ENCODE peak calls at places on chromosomes 4 and X, in eight cellular contexts. N is cardiac muscle cell, C is ovary, K is hepatocyte, M is aorta, X is stomach, T is psoas muscle, J is spleen. B is an unnamed sample.

GRCh38 chrX:18575744-18576143 is 96.2 kb downstream of the RS1 start:
- DNase-seq in J (no peak), K (no peak), C (no peak), N (no peak), X (no peak), T (no peak), M (no peak), B (no peak)

GRCh38 chrX:74613350-74614192 is 853 bp downstream of the RLIM start:
- DNase-seq in K (peak; percentile 20), M (no peak), X (peak; percentile 26), N (peak; percentile 24), C (peak; percentile 24), T (no peak), J (no peak), B (no peak)

GRCh38 chr4:152293527-152293926 is 242.4 kb downstream of the FBXW7 start:
- DNase-seq in T (no peak), X (no peak), M (no peak), K (no peak), C (no peak), N (no peak), J (no peak), B (no peak)

GRCh38 chrX:78514852-78515251 is 144.3 kb downstream of the RTL3 start:
- DNase-seq in N (peak; percentile 56), K (peak; percentile 6), C (no peak), M (no peak), X (no peak), T (no peak), J (no peak), B (no peak)

GRCh38 chrX:119579414-119579813 is 5.1 kb downstream of the UBE2A start:
- DNase-seq in X (no peak), J (no peak), N (no peak), T (no peak), M (no peak), K (no peak), C (no peak), B (no peak)

GRCh38 chrX:23855569-23855968 is 52.2 kb downstream of the APOO start:
- DNase-seq in K (peak; percentile 44), T (no peak), M (no peak), C (no peak), X (no peak), N (no peak), J (no peak), B (no peak)

GRCh38 chrX:33183366-33183765 is 28.0 kb downstream of the DMD start:
- DNase-seq in K (peak; percentile 15), X (peak; percentile 33), M (peak; percentile 34), J (no peak), T (peak; percentile 51), N (peak; percentile 91), C (peak; percentile 37), B (peak; percentile 51)

GRCh38 chrX:17769701-17770269 is 32.5 kb downstream of the SCML1 start:
- DNase-seq in T (no peak), K (no peak), M (no peak), J (no peak), C (no peak), X (no peak), N (no peak), B (no peak)

GRCh38 chr4:176638992-176639391 is 153.7 kb downstream of the VEGFC start:
- DNase-seq in T (no peak), N (no peak), X (no peak), C (no peak), J (no peak), M (no peak), K (no peak), B (no peak)

GRCh38 chr4:66178901-66179300 is 508.6 kb upstream of the EPHA5 start:
- DNase-seq in K (no peak), C (no peak), J (no peak), T (no peak), N (no peak), X (no peak), M (no peak), B (no peak)

GRCh38 chr4:182238355-182238931 is 4.8 kb upstream of the TENM3 start:
- DNase-seq in X (no peak), T (no peak), M (no peak), J (no peak), C (no peak), N (no peak), K (peak; percentile 30), B (no peak)

GRCh38 chr4:173014113-173014558 is 154.5 kb upstream of the GALNT7 start:
- DNase-seq in M (no peak), X (no peak), J (no peak), C (no peak), N (peak; percentile 37), T (no peak), K (peak; percentile 40), B (peak; percentile 34)

GRCh38 chrX:68462653-68463052 is 29.4 kb upstream of the OPHN1 start:
- DNase-seq in M (no peak), J (no peak), X (no peak), K (peak; percentile 19), T (no peak), C (no peak), N (peak; percentile 29), B (no peak)

GRCh38 chr4:55866290-55866907 is 13.0 kb downstream of the EXOC1 start:
- DNase-seq in M (no peak), J (no peak), K (peak; percentile 46), X (no peak), N (no peak), T (no peak), C (no peak), B (no peak)

GRCh38 chrX:39174761-39175417 is 373.6 kb downstream of the MID1IP1 start:
- DNase-seq in C (no peak), J (no peak), M (no peak), K (peak; percentile 34), T (no peak), N (no peak), X (peak; percentile 38), B (no peak)

GRCh38 chr4:23741586-23742240 is 148.1 kb downstream of the PPARGC1A start:
- DNase-seq in C (no peak), K (peak; percentile 14), M (no peak), N (no peak), X (no peak), T (no peak), J (no peak), B (no peak)

GRCh38 chr4:23747131-23747752 is 142.6 kb downstream of the PPARGC1A start:
- DNase-seq in X (peak; percentile 26), J (no peak), M (no peak), C (no peak), N (no peak), K (peak; percentile 44), T (no peak), B (no peak)

GRCh38 chr4:23746672-23747071 is 143.2 kb downstream of the PPARGC1A start:
- DNase-seq in T (no peak), N (no peak), K (no peak), X (no peak), C (no peak), J (no peak), M (no peak), B (no peak)

GRCh38 chr4:23750125-23750524 is 139.7 kb downstream of the PPARGC1A start:
- DNase-seq in X (no peak), T (no peak), N (no peak), C (no peak), J (no peak), K (no peak), M (no peak), B (no peak)

DNA sequence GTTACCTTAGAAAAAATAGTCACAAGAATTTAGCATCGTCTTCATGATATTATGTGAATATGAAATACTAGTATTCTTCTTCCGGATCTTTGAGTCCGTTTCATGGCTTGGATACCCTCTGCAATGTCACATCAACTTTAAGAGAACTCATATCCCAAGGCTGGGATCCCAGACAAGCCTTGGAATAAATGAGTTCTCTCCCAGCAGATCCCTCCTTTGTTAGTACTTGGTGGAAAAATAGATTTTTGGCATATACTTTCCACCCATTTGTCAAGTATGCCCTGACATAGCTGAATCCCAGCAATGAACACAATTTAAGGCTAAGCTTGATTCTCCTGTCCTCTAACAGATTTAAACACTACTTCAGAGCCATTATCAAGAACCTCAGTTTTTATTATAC is 144.5 kb downstream of the PPARGC1A start:
- DNase-seq in M (no peak), K (no peak), N (no peak), C (no peak), X (no peak), J (no peak), T (no peak), B (no peak)
- H3K4me1 ChIP-seq in M (no peaks in the 10 kb centered on the region), K (no peaks in the 10 kb centered on the region), N (peaks cover 7% of the 10 kb centered on the region), C (no peaks in the 10 kb centered on the region), X (no peaks in the 10 kb centered on the region), J (no peaks in the 10 kb centered on the region), T (peaks cover 21% of the 10 kb centered on the region), B (no peaks in the 10 kb centered on the region)

GRCh38 chrX:154012336-154012991 is 7.2 kb downstream of the IRAK1 start:
- DNase-seq in C (no peak), N (no peak), T (peak; percentile 22), M (no peak), J (no peak), X (no peak), K (no peak), B (no peak)

GRCh38 chrX:154013001-154013421 is 6.7 kb downstream of the IRAK1 start:
- DNase-seq in C (no peak), K (no peak), X (no peak), M (no peak), J (no peak), T (peak; percentile 38), N (no peak), B (no peak)

GRCh38 chrX:154008521-154008920 is 11.2 kb downstream of the IRAK1 start:
- DNase-seq in N (no peak), C (no peak), X (no peak), K (no peak), T (no peak), M (no peak), J (no peak), B (no peak)

GRCh38 chrX:154011376-154012335 is 8.0 kb downstream of the IRAK1 start:
- DNase-seq in K (no peak), X (no peak), M (no peak), J (no peak), C (no peak), N (no peak), T (peak; percentile 42), B (no peak)

GRCh38 chrX:154010330-154011087 is 9.2 kb downstream of the IRAK1 start:
- DNase-seq in X (no peak), K (peak; percentile 52), N (no peak), T (peak; percentile 73), C (no peak), J (no peak), M (no peak), B (no peak)
- H3K27ac ChIP-seq in X (no peak overlapping the region), K (peak overlapping the region; percentile 83), N (no peak overlapping the region), T (peak overlapping the region; percentile 85), C (no peak overlapping the region), J (peak overlapping the region; percentile 57), M (no peak overlapping the region), B (no peak overlapping the region)

DNA sequence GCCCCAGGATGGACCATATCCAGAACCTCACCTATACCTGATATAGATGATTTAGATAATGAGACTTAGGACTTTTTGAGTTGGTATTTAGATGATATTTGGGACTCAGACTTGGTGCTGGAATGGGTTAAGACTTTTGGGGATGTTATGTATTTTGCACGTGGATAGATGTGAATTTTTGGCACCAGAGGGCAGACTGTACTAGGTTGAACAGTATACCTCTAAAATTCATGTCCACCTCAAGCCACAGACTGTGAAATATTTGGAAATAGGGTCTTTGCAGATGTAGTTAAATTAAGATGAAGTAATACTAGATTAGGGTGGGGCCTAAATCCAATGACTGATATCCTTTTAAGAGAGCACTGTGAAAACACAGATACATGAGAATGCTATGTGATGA is 15.6 kb downstream of the RBM41 start:
- DNase-seq in T (no peak), N (peak; percentile 13), C (no peak), M (no peak), K (no peak), J (no peak), X (no peak), B (no peak)
- H3K4me1 ChIP-seq in T (no peaks in the 10 kb centered on the region), N (no peaks in the 10 kb centered on the region), C (peaks cover 2% of the 10 kb centered on the region), M (no peaks in the 10 kb centered on the region), K (no peaks in the 10 kb centered on the region), J (no peaks in the 10 kb centered on the region), X (no peaks in the 10 kb centered on the region), B (no peaks in the 10 kb centered on the region)

GRCh38 chr4:168891086-168891485 is 119.0 kb downstream of the CBR4 start:
- DNase-seq in C (no peak), N (no peak), X (no peak), M (no peak), K (no peak), J (no peak), T (no peak), B (no peak)
- H3K27ac ChIP-seq in C (no peak overlapping the region), N (no peak overlapping the region), X (no peak overlapping the region), M (peak overlapping the region; percentile 62), K (no peak overlapping the region), J (no peak overlapping the region), T (peak overlapping the region; percentile 31), B (no peak overlapping the region)